ENCODE peak calls at places on chromosomes 1 and 21, in six cellular contexts. I is body of pancreas, A is thoracic aorta, H is lower lobe of right lung, C is uterus, P is stomach. L is an unnamed sample.

GRCh38 chr1:51189421-51190073 is 46.5 kb upstream of the RNF11 start:
- DNase-seq in I (peak; percentile 48), A (no peak), H (no peak), C (peak; percentile 22), P (peak; percentile 31), L (no peak)

GRCh38 chr1:147640553-147641165 is 29.7 kb downstream of the ACP6 start:
- DNase-seq in I (peak; percentile 80), A (no peak), H (peak; percentile 80), C (peak; percentile 54), P (peak; percentile 73), L (peak; percentile 82)

GRCh38 chr1:115211071-115211745 is 121.9 kb upstream of the TSPAN2 start:
- DNase-seq in I (peak; percentile 83), A (no peak), H (no peak), C (no peak), P (no peak), L (no peak)

GRCh38 chr21:39182016-39182415 is 1.2 kb downstream of the PSMG1 start:
- DNase-seq in I (no peak), A (no peak), H (no peak), C (no peak), P (no peak), L (no peak)

GRCh38 chr1:76867342-76868130 is at the start of gene ST6GALNAC5:
- DNase-seq in I (peak; percentile 10), A (no peak), H (peak; percentile 48), C (no peak), P (no peak), L (peak; percentile 64)

GRCh38 chr1:35592991-35593769 is 20.1 kb downstream of the TFAP2E start:
- DNase-seq in I (no peak), A (no peak), H (no peak), C (no peak), P (no peak), L (no peak)

GRCh38 chr1:15944308-15945010 is 31.4 kb downstream of the ZBTB17 start:
- DNase-seq in I (no peak), A (no peak), H (no peak), C (peak; percentile 22), P (peak; percentile 14), L (no peak)

GRCh38 chr1:67001682-67002425 is 52.1 kb downstream of the SLC35D1 start:
- DNase-seq in I (peak; percentile 68), A (no peak), H (no peak), C (no peak), P (peak; percentile 43), L (no peak)

GRCh38 chr1:20481158-20481617 is 4.8 kb downstream of the CAMK2N1 start:
- DNase-seq in I (peak; percentile 13), A (no peak), H (no peak), C (no peak), P (no peak), L (peak; percentile 46)

GRCh38 chr1:13528320-13528719 is 14.5 kb upstream of the LRRC38 start:
- DNase-seq in I (no peak), A (no peak), H (no peak), C (no peak), P (no peak), L (no peak)

GRCh38 chr1:13520985-13521384 is 7.2 kb upstream of the LRRC38 start:
- DNase-seq in I (no peak), A (no peak), H (no peak), C (no peak), P (no peak), L (no peak)

DNA sequence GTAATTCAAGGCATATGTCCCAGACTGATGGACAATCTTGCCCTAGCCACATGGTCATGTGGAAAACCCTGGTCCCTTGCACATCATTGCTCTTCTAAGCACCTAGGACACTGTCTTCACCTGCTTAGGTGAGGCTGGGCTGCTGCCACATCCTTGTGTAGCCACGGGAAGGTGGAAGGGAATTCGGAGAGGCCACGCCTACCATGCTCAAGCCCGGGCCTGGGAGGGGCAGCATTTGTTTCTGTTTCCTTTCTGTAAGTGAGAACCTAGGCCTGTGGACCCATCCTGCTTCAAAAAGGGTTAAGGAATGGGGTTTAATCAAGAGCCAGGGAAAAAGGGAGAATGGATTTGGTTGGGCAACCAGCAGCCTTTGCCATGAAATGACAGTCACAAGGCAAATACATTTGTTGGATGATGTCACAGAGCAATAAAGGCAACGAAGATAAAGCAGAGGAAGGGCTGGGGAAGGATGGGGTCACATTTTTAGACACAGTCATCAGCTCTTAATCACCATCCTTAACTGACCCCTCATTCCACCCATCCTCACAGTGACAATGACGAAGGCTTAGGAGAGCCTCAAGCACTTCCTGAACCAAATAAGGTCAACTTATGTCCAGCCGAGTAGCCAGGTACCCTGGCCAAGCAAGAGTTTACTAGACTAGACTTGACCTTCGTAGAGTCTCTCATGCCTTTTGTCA is 10.1 kb upstream of the LRRC38 start:
- DNase-seq in I (no peak), A (no peak), H (no peak), C (no peak), P (no peak), L (no peak)
- H3K9me3 ChIP-seq in I (no peaks in the 10 kb centered on the region), A (no peaks in the 10 kb centered on the region), H (no peaks in the 10 kb centered on the region), C (no peaks in the 10 kb centered on the region), P (no peaks in the 10 kb centered on the region), L (no peaks in the 10 kb centered on the region)

GRCh38 chr1:197921235-197922069 is 4.3 kb downstream of the LHX9 start:
- DNase-seq in I (no peak), A (no peak), H (peak; percentile 46), C (no peak), P (no peak), L (no peak)

GRCh38 chr1:197927908-197928665 is 10.9 kb downstream of the LHX9 start:
- DNase-seq in I (no peak), A (no peak), H (no peak), C (no peak), P (no peak), L (no peak)

GRCh38 chr1:197922070-197922390 is 4.9 kb downstream of the LHX9 start:
- DNase-seq in I (no peak), A (no peak), H (no peak), C (no peak), P (no peak), L (no peak)

GRCh38 chr1:197923013-197923412 is 5.8 kb downstream of the LHX9 start:
- DNase-seq in I (no peak), A (no peak), H (no peak), C (no peak), P (no peak), L (no peak)

GRCh38 chr1:197924516-197925123 is 7.4 kb downstream of the LHX9 start:
- DNase-seq in I (peak; percentile 63), A (no peak), H (no peak), C (no peak), P (no peak), L (no peak)
- TF ChIP-seq CTCF in I (peak; percentile 73), A (peak; percentile 56), H (peak; percentile 70), C (peak; percentile 56), P (no peak), L (peak; percentile 73)

GRCh38 chr1:47222476-47222875 is 9.5 kb downstream of the TAL1 start:
- DNase-seq in I (no peak), A (no peak), H (no peak), C (no peak), P (no peak), L (no peak)
- H3K9me3 ChIP-seq in I (no peaks in the 10 kb centered on the region), A (no peaks in the 10 kb centered on the region), H (no peaks in the 10 kb centered on the region), C (no peaks in the 10 kb centered on the region), P (no peaks in the 10 kb centered on the region), L (no peaks in the 10 kb centered on the region)

DNA sequence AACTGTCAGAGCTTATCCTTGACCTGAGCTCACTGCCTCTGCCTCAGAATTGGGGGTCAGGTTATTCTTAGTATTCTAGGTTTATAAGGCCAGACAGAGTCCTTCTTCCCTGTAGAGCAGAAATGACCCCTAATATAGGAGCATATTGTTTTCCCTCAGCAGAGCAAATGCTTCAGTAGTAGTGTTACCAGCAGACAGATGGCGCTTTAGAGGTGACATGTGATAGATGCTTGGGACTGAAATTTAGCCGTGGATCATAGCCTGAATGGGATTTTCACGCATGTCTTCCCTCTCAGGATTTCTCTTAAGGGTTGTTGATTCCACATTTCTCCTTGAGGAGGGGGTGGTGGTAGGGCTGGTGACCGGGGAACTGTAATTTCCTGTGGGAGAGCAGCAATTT is 24.5 kb downstream of the ADARB1 start:
- DNase-seq in I (no peak), A (no peak), H (no peak), C (no peak), P (no peak), L (no peak)
- TF ChIP-seq CTCF in I (no peak), A (no peak), H (peak; percentile 25), C (peak; percentile 5), P (no peak), L (peak; percentile 22)

GRCh38 chr1:213698092-213698702 is 289.6 kb upstream of the PROX1 start:
- DNase-seq in I (no peak), A (no peak), H (no peak), C (no peak), P (no peak), L (no peak)

GRCh38 chr1:213704941-213705340 is 282.8 kb upstream of the PROX1 start:
- DNase-seq in I (peak; percentile 11), A (no peak), H (no peak), C (no peak), P (peak; percentile 36), L (no peak)

GRCh38 chr1:213697192-213697802 is 290.5 kb upstream of the PROX1 start:
- DNase-seq in I (no peak), A (no peak), H (no peak), C (no peak), P (no peak), L (no peak)

GRCh38 chr1:213702703-213703102 is 285.1 kb upstream of the PROX1 start:
- DNase-seq in I (no peak), A (no peak), H (no peak), C (no peak), P (no peak), L (no peak)
- H3K9me3 ChIP-seq in I (no peaks in the 10 kb centered on the region), A (peaks cover 2% of the 10 kb centered on the region), H (peaks cover 3% of the 10 kb centered on the region), C (peaks cover under 1% of the 10 kb centered on the region), P (no peaks in the 10 kb centered on the region), L (peaks cover 6% of the 10 kb centered on the region)

GRCh38 chr1:205225901-205226765 is 1.6 kb upstream of the TMCC2 start:
- DNase-seq in I (peak; percentile 19), A (no peak), H (no peak), C (no peak), P (no peak), L (no peak)

GRCh38 chr1:205226868-205227583 is 720 bp upstream of the TMCC2 start:
- DNase-seq in I (no peak), A (no peak), H (no peak), C (no peak), P (no peak), L (no peak)

GRCh38 chr1:205228052-205228451 is 306 bp downstream of the TMCC2 start:
- DNase-seq in I (no peak), A (no peak), H (no peak), C (no peak), P (peak; percentile 17), L (no peak)

GRCh38 chr1:205229399-205229861 is 1.7 kb downstream of the TMCC2 start:
- DNase-seq in I (peak; percentile 82), A (no peak), H (no peak), C (peak; percentile 55), P (peak; percentile 57), L (no peak)

GRCh38 chr1:205227584-205228006 is at the start of gene TMCC2:
- DNase-seq in I (peak; percentile 87), A (peak; percentile 52), H (peak; percentile 86), C (peak; percentile 93), P (peak; percentile 81), L (peak; percentile 92)
- TF ChIP-seq CTCF in I (no peak), A (no peak), H (no peak), C (peak; percentile 28), P (no peak), L (no peak)